ENCODE peak calls at places on chromosome 1, in eight cellular contexts. U is heart right ventricle; L is upper lobe of left lung; V is hepatocyte; A is CD8-positive, alpha-beta T cell; Q is testis; Z is fibroblast of lung; P is psoas muscle. R is an unnamed sample.

GRCh38 chr1:27928216-27928954 is 6.4 kb upstream of the SMPDL3B start:
- DNase-seq in U (no peak), L (peak; percentile 21), V (no peak), A (no peak), Q (no peak), Z (peak; percentile 32), P (no peak), R (no peak)

GRCh38 chr1:12402159-12402673 is 172.4 kb downstream of the VPS13D start:
- DNase-seq in U (no peak), L (no peak), V (no peak), A (no peak), Q (no peak), Z (no peak), P (no peak), R (no peak)

GRCh38 chr1:21764615-21765423 is 18.1 kb downstream of the USP48 start:
- DNase-seq in U (peak; percentile 28), L (peak; percentile 76), V (no peak), A (no peak), Q (peak; percentile 75), Z (peak; percentile 93), P (peak; percentile 65), R (no peak)

GRCh38 chr1:27545876-27546275 is 55.9 kb upstream of the WASF2 start:
- DNase-seq in U (no peak), L (no peak), V (no peak), A (no peak), Q (no peak), Z (no peak), P (no peak), R (no peak)

GRCh38 chr1:110218137-110218536 is 8.0 kb downstream of the KCNC4 start:
- DNase-seq in U (no peak), L (no peak), V (no peak), A (no peak), Q (no peak), Z (no peak), P (no peak), R (no peak)

GRCh38 chr1:153598309-153599172 is 14.4 kb downstream of the S100A16 start:
- DNase-seq in U (no peak), L (no peak), V (no peak), A (no peak), Q (no peak), Z (peak; percentile 69), P (no peak), R (no peak)

GRCh38 chr1:147890177-147890790 is 12.3 kb upstream of the GJA8 start:
- DNase-seq in U (peak; percentile 69), L (peak; percentile 70), V (peak; percentile 93), A (peak; percentile 19), Q (peak; percentile 72), Z (peak; percentile 34), P (peak; percentile 46), R (peak; percentile 76)

GRCh38 chr1:205073511-205073910 is 10.7 kb downstream of the TMEM81 start:
- DNase-seq in U (no peak), L (no peak), V (no peak), A (no peak), Q (no peak), Z (no peak), P (no peak), R (no peak)

GRCh38 chr1:116920211-116920610 is 10.5 kb downstream of the PTGFRN start:
- DNase-seq in U (no peak), L (no peak), V (no peak), A (no peak), Q (no peak), Z (no peak), P (no peak), R (no peak)

GRCh38 chr1:45953934-45954333 is 150.5 kb downstream of the MAST2 start:
- DNase-seq in U (no peak), L (no peak), V (peak; percentile 31), A (no peak), Q (no peak), Z (peak; percentile 56), P (no peak), R (peak; percentile 21)
- H3K27ac ChIP-seq in U (peak overlapping the region; percentile 49), L (no peak overlapping the region), V (peak overlapping the region; percentile 92), A (no peak overlapping the region), Q (no peak overlapping the region), Z (peak overlapping the region; percentile 53), P (peak overlapping the region; percentile 90), R (peak overlapping the region; percentile 71)

GRCh38 chr1:40668769-40669525 is 3.5 kb upstream of the RIMS3 start:
- DNase-seq in U (peak; percentile 73), L (peak; percentile 89), V (peak; percentile 85), A (peak; percentile 73), Q (peak; percentile 86), Z (peak; percentile 36), P (peak; percentile 73), R (peak; percentile 78)
- H3K4me3 ChIP-seq in U (peak overlapping the region; percentile 30), L (peak overlapping the region; percentile 33), V (no peak overlapping the region), A (peak overlapping the region; percentile 46), Q (no peak overlapping the region), Z (no peak overlapping the region), P (peak overlapping the region; percentile 48), R (no peak overlapping the region)

DNA sequence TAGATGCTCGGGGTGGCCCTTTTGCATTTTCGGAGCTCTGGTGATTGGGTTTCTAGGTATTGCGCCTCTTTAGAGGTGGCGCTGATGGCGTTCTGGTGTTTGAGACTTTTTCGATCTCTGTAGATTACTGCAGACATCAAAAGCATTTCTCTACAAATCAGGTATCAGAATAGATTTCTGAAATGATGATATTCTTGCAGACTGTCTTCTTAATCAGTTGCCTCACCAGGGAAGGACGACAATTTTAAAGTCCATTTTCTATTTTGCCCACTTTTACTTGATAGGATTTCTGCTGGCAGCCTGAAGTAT is 65.2 kb upstream of the VAMP3 start:
- DNase-seq in U (no peak), L (no peak), V (no peak), A (no peak), Q (no peak), Z (no peak), P (no peak), R (no peak)
- H3K27me3 ChIP-seq in U (no peaks in the 10 kb centered on the region), L (peaks cover 1% of the 10 kb centered on the region), V (peaks cover 42% of the 10 kb centered on the region), A (peaks cover 19% of the 10 kb centered on the region), Q (no peaks in the 10 kb centered on the region), Z (peaks cover 34% of the 10 kb centered on the region), P (no peaks in the 10 kb centered on the region), R (peaks cover 73% of the 10 kb centered on the region)

DNA sequence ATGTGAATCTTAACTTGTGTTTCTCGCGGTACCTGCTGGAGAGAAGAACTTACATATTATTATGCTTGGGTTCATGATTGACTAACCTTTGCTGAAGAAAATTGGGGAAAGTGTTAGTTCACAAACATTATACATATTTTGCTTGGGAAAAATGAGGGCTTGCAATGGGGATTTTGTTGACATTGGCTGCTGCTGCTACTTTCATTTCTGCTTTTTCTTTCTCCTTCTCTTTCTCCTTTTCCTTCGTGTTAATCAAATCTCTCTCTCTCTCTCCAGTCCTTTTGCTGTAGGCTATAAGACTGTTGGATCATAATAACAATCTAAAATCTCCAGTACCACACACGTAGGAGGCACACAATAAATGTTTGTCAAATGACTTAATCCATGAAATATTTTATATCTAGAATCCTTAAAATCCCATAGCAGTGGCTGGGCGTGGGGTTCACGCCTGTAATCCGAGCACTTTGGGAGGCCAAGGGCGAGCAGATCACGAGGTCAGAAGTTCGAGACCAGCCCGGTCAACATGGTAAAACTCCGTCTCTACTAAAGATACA is 23.0 kb downstream of the IRF2BP2 start:
- DNase-seq in U (no peak), L (no peak), V (no peak), A (no peak), Q (no peak), Z (peak; percentile 25), P (no peak), R (no peak)
- H3K27ac ChIP-seq in U (peak overlapping the region; percentile 23), L (no peak overlapping the region), V (no peak overlapping the region), A (no peak overlapping the region), Q (no peak overlapping the region), Z (no peak overlapping the region), P (peak overlapping the region; percentile 97), R (no peak overlapping the region)

DNA sequence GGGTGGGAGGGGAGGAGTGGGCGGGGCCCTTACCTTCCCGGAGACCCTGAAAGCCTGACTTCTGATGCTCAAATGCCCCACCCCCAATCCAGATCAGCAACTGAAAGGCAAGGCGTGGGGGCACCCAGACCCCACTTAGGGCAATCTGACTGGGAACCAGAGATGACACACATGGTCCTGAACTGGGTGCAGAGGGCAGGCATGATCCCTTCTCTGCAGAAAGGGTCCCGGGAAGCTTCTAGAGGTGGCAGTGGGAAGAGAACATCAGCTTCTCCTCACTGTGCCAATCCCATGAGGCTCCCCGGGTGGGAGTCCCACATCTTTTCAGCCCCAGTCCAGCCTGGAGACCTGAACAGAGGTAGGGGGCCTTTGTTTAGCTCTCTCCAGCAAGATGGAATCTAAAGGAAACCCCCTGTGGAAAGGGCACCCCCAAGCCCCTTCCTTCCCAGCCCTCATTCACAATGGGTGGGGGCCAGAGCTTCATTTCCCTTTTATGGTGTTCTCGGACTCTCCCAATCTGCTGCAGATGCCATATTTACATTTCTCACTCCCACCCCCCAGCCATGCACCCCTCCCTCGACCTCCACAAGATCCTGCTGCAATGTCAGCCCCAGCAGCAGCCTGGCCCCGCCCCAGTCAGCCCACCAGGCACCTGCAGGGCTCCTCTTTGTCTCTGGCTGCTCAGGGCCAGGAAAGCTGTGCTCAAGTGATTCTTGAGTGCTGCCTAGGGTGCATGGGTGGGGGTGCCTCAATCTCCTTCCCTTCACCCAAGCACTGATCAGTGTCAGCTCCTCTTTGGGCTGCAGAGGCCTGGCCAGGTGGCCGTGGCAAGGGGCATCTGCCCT is 2.0 kb downstream of the KIF21B start:
- DNase-seq in U (no peak), L (no peak), V (no peak), A (no peak), Q (no peak), Z (no peak), P (no peak), R (no peak)
- H3K4me3 ChIP-seq in U (no peak overlapping the region), L (peak overlapping the region; percentile 69), V (no peak overlapping the region), A (peak overlapping the region; percentile 64), Q (no peak overlapping the region), Z (no peak overlapping the region), P (no peak overlapping the region), R (no peak overlapping the region)

GRCh38 chr1:2859881-2860430 is 58.5 kb upstream of the TTC34 start:
- DNase-seq in U (no peak), L (no peak), V (no peak), A (no peak), Q (no peak), Z (no peak), P (no peak), R (no peak)
- H3K27me3 ChIP-seq in U (peaks cover 55% of the 10 kb centered on the region), L (no peaks in the 10 kb centered on the region), V (no peaks in the 10 kb centered on the region), A (no peaks in the 10 kb centered on the region), Q (no peaks in the 10 kb centered on the region), Z (no peaks in the 10 kb centered on the region), P (peaks cover 13% of the 10 kb centered on the region), R (no peaks in the 10 kb centered on the region)

GRCh38 chr1:34331527-34331926 is 154.8 kb downstream of the C1orf94 start:
- DNase-seq in U (no peak), L (no peak), V (no peak), A (no peak), Q (no peak), Z (no peak), P (no peak), R (no peak)
- H3K27ac ChIP-seq in U (no peak overlapping the region), L (no peak overlapping the region), V (no peak overlapping the region), A (no peak overlapping the region), Q (no peak overlapping the region), Z (no peak overlapping the region), P (no peak overlapping the region), R (no peak overlapping the region)

GRCh38 chr1:39799770-39800470 is 11.3 kb upstream of the BMP8B start:
- DNase-seq in U (peak; percentile 53), L (peak; percentile 76), V (peak; percentile 65), A (peak; percentile 56), Q (peak; percentile 82), Z (peak; percentile 84), P (peak; percentile 63), R (peak; percentile 54)
- H3K4me3 ChIP-seq in U (no peak overlapping the region), L (peak overlapping the region; percentile 23), V (no peak overlapping the region), A (peak overlapping the region; percentile 14), Q (no peak overlapping the region), Z (no peak overlapping the region), P (peak overlapping the region; percentile 0), R (no peak overlapping the region)

GRCh38 chr1:156410740-156411139 is 41.7 kb downstream of the RHBG start:
- DNase-seq in U (no peak), L (no peak), V (no peak), A (no peak), Q (no peak), Z (no peak), P (no peak), R (no peak)
- H3K27me3 ChIP-seq in U (peaks cover 81% of the 10 kb centered on the region), L (no peaks in the 10 kb centered on the region), V (peaks cover 51% of the 10 kb centered on the region), A (peaks cover 10% of the 10 kb centered on the region), Q (no peaks in the 10 kb centered on the region), Z (peaks cover 17% of the 10 kb centered on the region), P (peaks cover 8% of the 10 kb centered on the region), R (peaks cover 3% of the 10 kb centered on the region)

R was measured in cardiac muscle cell.